ENCODE peak calls at places on chromosome 16, in seven cellular contexts. One of them, this sample, is unnamed.
A peak's percentile ranks its signal among the peaks of the same experiment; 100 is the strongest.

GRCh38 chr16:62966626-62967025 is 930.4 kb upstream of the CDH8 start:
- DNase-seq in EH: no peak
- DNase-seq in activated effector memory CD4-positive, alpha-beta T cell treated with anti-CD3 and anti-CD28 coated beads, Interleukin-2, amount 50 U/mL, for 16 hours: no peak
- DNase-seq in activated CD4-positive, alpha-beta memory T cell treated with anti-CD3 and anti-CD28 coated beads, Interleukin-2, amount 10 ng/mL, durations not matched to agents 7 days and 5 days: no peak
- DNase-seq in endothelial cell: no peak
- DNase-seq in osteocyte: no peak
- DNase-seq in PC-9: no peak
- DNase-seq in this sample: no peak

GRCh38 chr16:78416400-78416799 is 316.9 kb downstream of the WWOX start:
- DNase-seq in EH: no peak
- DNase-seq in activated effector memory CD4-positive, alpha-beta T cell treated with anti-CD3 and anti-CD28 coated beads, Interleukin-2, amount 50 U/mL, for 16 hours: no peak
- DNase-seq in activated CD4-positive, alpha-beta memory T cell treated with anti-CD3 and anti-CD28 coated beads, Interleukin-2, amount 10 ng/mL, durations not matched to agents 7 days and 5 days: no peak
- DNase-seq in endothelial cell: no peak
- DNase-seq in osteocyte: no peak
- DNase-seq in PC-9: no peak
- DNase-seq in this sample: no peak

GRCh38 chr16:70395345-70395901 is 43.5 kb downstream of the ST3GAL2 start:
- DNase-seq in EH: peak; percentile 53
- DNase-seq in activated effector memory CD4-positive, alpha-beta T cell treated with anti-CD3 and anti-CD28 coated beads, Interleukin-2, amount 50 U/mL, for 16 hours: peak; percentile 85
- DNase-seq in activated CD4-positive, alpha-beta memory T cell treated with anti-CD3 and anti-CD28 coated beads, Interleukin-2, amount 10 ng/mL, durations not matched to agents 7 days and 5 days: peak; percentile 68
- DNase-seq in endothelial cell: peak; percentile 85
- DNase-seq in osteocyte: no peak
- DNase-seq in PC-9: peak; percentile 78
- DNase-seq in this sample: no peak

GRCh38 chr16:25051446-25052160 is 36.4 kb upstream of the ARHGAP17 start:
- DNase-seq in EH: peak; percentile 75
- DNase-seq in activated effector memory CD4-positive, alpha-beta T cell treated with anti-CD3 and anti-CD28 coated beads, Interleukin-2, amount 50 U/mL, for 16 hours: peak; percentile 64
- DNase-seq in activated CD4-positive, alpha-beta memory T cell treated with anti-CD3 and anti-CD28 coated beads, Interleukin-2, amount 10 ng/mL, durations not matched to agents 7 days and 5 days: no peak
- DNase-seq in endothelial cell: no peak
- DNase-seq in osteocyte: no peak
- DNase-seq in PC-9: peak; percentile 23
- DNase-seq in this sample: no peak

GRCh38 chr16:85349413-85350145 is 237.3 kb upstream of the CIBAR2 start:
- DNase-seq in EH: no peak
- DNase-seq in activated effector memory CD4-positive, alpha-beta T cell treated with anti-CD3 and anti-CD28 coated beads, Interleukin-2, amount 50 U/mL, for 16 hours: no peak
- DNase-seq in activated CD4-positive, alpha-beta memory T cell treated with anti-CD3 and anti-CD28 coated beads, Interleukin-2, amount 10 ng/mL, durations not matched to agents 7 days and 5 days: no peak
- DNase-seq in endothelial cell: no peak
- DNase-seq in osteocyte: no peak
- DNase-seq in PC-9: peak; percentile 27
- DNase-seq in this sample: no peak

GRCh38 chr16:69017036-69017783 is 88.2 kb upstream of the HAS3 start:
- DNase-seq in EH: peak; percentile 82
- DNase-seq in activated effector memory CD4-positive, alpha-beta T cell treated with anti-CD3 and anti-CD28 coated beads, Interleukin-2, amount 50 U/mL, for 16 hours: no peak
- DNase-seq in activated CD4-positive, alpha-beta memory T cell treated with anti-CD3 and anti-CD28 coated beads, Interleukin-2, amount 10 ng/mL, durations not matched to agents 7 days and 5 days: no peak
- DNase-seq in endothelial cell: no peak
- DNase-seq in osteocyte: no peak
- DNase-seq in PC-9: no peak
- DNase-seq in this sample: no peak

GRCh38 chr16:12944300-12944699 is 42.9 kb downstream of the SHISA9 start:
- DNase-seq in EH: no peak
- DNase-seq in activated effector memory CD4-positive, alpha-beta T cell treated with anti-CD3 and anti-CD28 coated beads, Interleukin-2, amount 50 U/mL, for 16 hours: no peak
- DNase-seq in activated CD4-positive, alpha-beta memory T cell treated with anti-CD3 and anti-CD28 coated beads, Interleukin-2, amount 10 ng/mL, durations not matched to agents 7 days and 5 days: no peak
- DNase-seq in endothelial cell: no peak
- DNase-seq in osteocyte: no peak
- DNase-seq in PC-9: no peak
- DNase-seq in this sample: no peak

GRCh38 chr16:19696961-19697360 is 21.1 kb downstream of the KNOP1 start:
- DNase-seq in EH: no peak
- DNase-seq in activated effector memory CD4-positive, alpha-beta T cell treated with anti-CD3 and anti-CD28 coated beads, Interleukin-2, amount 50 U/mL, for 16 hours: no peak
- DNase-seq in activated CD4-positive, alpha-beta memory T cell treated with anti-CD3 and anti-CD28 coated beads, Interleukin-2, amount 10 ng/mL, durations not matched to agents 7 days and 5 days: no peak
- DNase-seq in endothelial cell: no peak
- DNase-seq in osteocyte: no peak
- DNase-seq in PC-9: no peak
- DNase-seq in this sample: no peak

GRCh38 chr16:11050954-11051353 is 106.6 kb downstream of the CLEC16A start:
- DNase-seq in EH: no peak
- DNase-seq in activated effector memory CD4-positive, alpha-beta T cell treated with anti-CD3 and anti-CD28 coated beads, Interleukin-2, amount 50 U/mL, for 16 hours: peak; percentile 41
- DNase-seq in activated CD4-positive, alpha-beta memory T cell treated with anti-CD3 and anti-CD28 coated beads, Interleukin-2, amount 10 ng/mL, durations not matched to agents 7 days and 5 days: no peak
- DNase-seq in endothelial cell: no peak
- DNase-seq in osteocyte: no peak
- DNase-seq in PC-9: no peak
- DNase-seq in this sample: no peak

GRCh38 chr16:50697881-50698767 is 4.7 kb downstream of the NOD2 start:
- DNase-seq in EH: peak; percentile 64
- DNase-seq in activated effector memory CD4-positive, alpha-beta T cell treated with anti-CD3 and anti-CD28 coated beads, Interleukin-2, amount 50 U/mL, for 16 hours: peak; percentile 86
- DNase-seq in activated CD4-positive, alpha-beta memory T cell treated with anti-CD3 and anti-CD28 coated beads, Interleukin-2, amount 10 ng/mL, durations not matched to agents 7 days and 5 days: peak; percentile 53
- DNase-seq in endothelial cell: no peak
- DNase-seq in osteocyte: no peak
- DNase-seq in PC-9: no peak
- DNase-seq in this sample: no peak

GRCh38 chr16:31093132-31093703 is 1.4 kb downstream of the VKORC1 start:
- DNase-seq in EH: peak; percentile 59
- DNase-seq in activated effector memory CD4-positive, alpha-beta T cell treated with anti-CD3 and anti-CD28 coated beads, Interleukin-2, amount 50 U/mL, for 16 hours: no peak
- DNase-seq in activated CD4-positive, alpha-beta memory T cell treated with anti-CD3 and anti-CD28 coated beads, Interleukin-2, amount 10 ng/mL, durations not matched to agents 7 days and 5 days: no peak
- DNase-seq in endothelial cell: no peak
- DNase-seq in osteocyte: no peak
- DNase-seq in PC-9: no peak
- DNase-seq in this sample: no peak

GRCh38 chr16:57178793-57179212 is 7.0 kb downstream of the PSME3IP1 start:
- DNase-seq in EH: peak; percentile 43
- DNase-seq in activated effector memory CD4-positive, alpha-beta T cell treated with anti-CD3 and anti-CD28 coated beads, Interleukin-2, amount 50 U/mL, for 16 hours: no peak
- DNase-seq in activated CD4-positive, alpha-beta memory T cell treated with anti-CD3 and anti-CD28 coated beads, Interleukin-2, amount 10 ng/mL, durations not matched to agents 7 days and 5 days: no peak
- DNase-seq in endothelial cell: no peak
- DNase-seq in osteocyte: no peak
- DNase-seq in PC-9: no peak
- DNase-seq in this sample: no peak

GRCh38 chr16:51450913-51451312 is 299.8 kb upstream of the SALL1 start:
- DNase-seq in EH: no peak
- DNase-seq in activated effector memory CD4-positive, alpha-beta T cell treated with anti-CD3 and anti-CD28 coated beads, Interleukin-2, amount 50 U/mL, for 16 hours: no peak
- DNase-seq in activated CD4-positive, alpha-beta memory T cell treated with anti-CD3 and anti-CD28 coated beads, Interleukin-2, amount 10 ng/mL, durations not matched to agents 7 days and 5 days: no peak
- DNase-seq in endothelial cell: no peak
- DNase-seq in osteocyte: no peak
- DNase-seq in PC-9: no peak
- DNase-seq in this sample: no peak